ENCODE peak calls at places on chromosomes 4 and X, in four cellular contexts. L is IMR-90, J is GM12878, V is K562. C is an unnamed sample.

GRCh38 chr4:949656-950055 is 17.4 kb downstream of the TMEM175 start:
- DNase-seq in V (no peak), J (no peak), L (no peak), C (no peak)

GRCh38 chr4:184548651-184549341 is 74.4 kb upstream of the IRF2 start:
- DNase-seq in V (peak; percentile 41), J (no peak), L (no peak), C (no peak)

GRCh38 chr4:43763029-43763610 is 685.5 kb downstream of the KCTD8 start:
- DNase-seq in L (no peak), V (no peak), J (peak; percentile 39), C (no peak)

GRCh38 chrX:119008122-119008744 is 33.8 kb downstream of the LONRF3 start:
- DNase-seq in L (peak; percentile 30), V (peak; percentile 37), J (no peak), C (peak; percentile 41)

GRCh38 chrX:81120936-81121351 is 80.8 kb downstream of the HMGN5 start:
- DNase-seq in J (peak; percentile 30), V (peak; percentile 17), L (peak; percentile 48), C (peak; percentile 13)

GRCh38 chr4:147198411-147199051 is 252.9 kb upstream of the TTC29 start:
- DNase-seq in J (no peak), V (no peak), L (peak; percentile 41), C (no peak)

GRCh38 chrX:149829751-149830191 is 48.0 kb downstream of the MAGEA9 start:
- DNase-seq in V (no peak), J (peak; percentile 35), L (peak; percentile 24), C (no peak)

GRCh38 chrX:18668468-18668867 is 3.4 kb downstream of the RS1 start:
- DNase-seq in J (peak; percentile 19), V (no peak), L (no peak), C (no peak)

GRCh38 chr4:87209696-87210095 is 10.7 kb downstream of the KLHL8 start:
- DNase-seq in L (no peak), J (peak; percentile 26), V (no peak), C (no peak)

GRCh38 chr4:168264903-168265302 is 53.6 kb downstream of the DDX60 start:
- DNase-seq in L (no peak), V (no peak), J (no peak), C (no peak)

GRCh38 chrX:82134378-82134777 is 932.5 kb downstream of the SH3BGRL start:
- DNase-seq in J (no peak), L (no peak), V (no peak), C (no peak)

GRCh38 chrX:99078301-99078700 is 1331.8 kb downstream of the PCDH19 start:
- DNase-seq in V (no peak), L (no peak), J (no peak), C (no peak)

GRCh38 chrX:46649421-46650260 is 76.1 kb downstream of the CHST7 start:
- DNase-seq in L (peak; percentile 19), J (no peak), V (no peak), C (no peak)

GRCh38 chrX:84188320-84188834 is 378 bp upstream of the RPS6KA6 start:
- DNase-seq in V (no peak), J (no peak), L (peak; percentile 64), C (peak; percentile 48)

GRCh38 chr4:137608085-137608484 is 75.8 kb upstream of the PCDH18 start:
- DNase-seq in V (no peak), L (no peak), J (no peak), C (no peak)
- TF ChIP-seq ELK1 in V (no peak), L (no peak), J (no peak), C (no peak)

DNA sequence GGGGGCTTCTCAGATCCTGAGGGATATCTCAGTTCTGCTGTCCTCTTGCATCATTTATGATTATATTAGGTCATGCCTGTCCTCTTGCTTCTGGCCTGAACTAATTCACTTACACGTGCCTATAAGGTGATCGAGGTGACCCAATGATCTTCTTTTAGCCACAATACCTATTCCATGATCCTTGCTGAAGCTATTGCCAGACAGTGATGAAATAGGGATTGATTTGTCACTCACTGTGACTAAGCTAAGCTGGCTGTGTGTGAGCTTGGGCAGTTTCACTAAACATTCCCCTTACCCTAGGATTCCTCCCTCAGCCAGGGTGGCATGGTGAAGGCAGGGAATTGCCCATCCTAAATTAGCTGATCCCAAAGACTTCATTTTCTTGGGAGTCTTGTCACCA is 19.0 kb downstream of the HADH start:
- DNase-seq in L (peak; percentile 81), V (no peak), J (no peak), C (no peak)
- TF ChIP-seq ELK1 in L (no peak), V (no peak), J (no peak), C (no peak)

DNA sequence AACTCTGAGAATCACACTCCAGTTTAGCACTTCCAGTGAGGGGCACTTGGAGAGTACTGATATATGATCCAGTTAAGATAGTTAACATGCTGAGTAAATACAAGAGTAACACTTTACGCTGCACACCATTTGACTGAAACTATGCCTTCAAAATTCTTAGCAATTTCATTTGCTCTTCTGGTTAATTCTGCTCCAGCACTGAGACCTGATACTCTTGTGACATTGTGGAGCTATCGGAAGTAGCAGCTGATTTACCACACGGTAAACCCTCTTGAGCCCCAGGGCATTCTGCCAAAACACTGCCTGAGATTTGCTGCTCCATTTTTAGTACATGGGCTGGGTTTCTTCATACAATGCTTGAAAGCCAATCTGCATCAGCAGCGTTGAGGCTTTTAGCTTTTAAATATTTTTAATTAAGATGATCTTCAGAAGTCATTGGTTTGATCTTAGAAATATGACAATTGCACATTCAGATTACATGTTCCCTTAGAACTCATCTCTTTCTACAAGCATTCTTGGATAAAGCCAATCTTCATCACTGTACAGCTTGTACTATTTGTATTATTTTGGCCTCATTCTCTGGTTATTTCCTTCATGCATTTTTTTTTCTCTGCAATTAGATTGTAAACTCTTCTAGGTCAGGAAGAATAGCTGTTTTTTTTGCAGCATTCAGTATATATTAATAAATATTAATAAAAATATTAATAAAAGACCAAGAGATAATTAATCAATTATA is 67.8 kb upstream of the ETNPPL start:
- DNase-seq in J (no peak), V (no peak), L (peak; percentile 13), C (no peak)
- TF ChIP-seq ELK1 in J (no peak), V (no peak), L (no peak), C (no peak)

GRCh38 chr4:131052646-131053045 is 1956.7 kb downstream of the C4orf33 start:
- DNase-seq in J (no peak), V (no peak), L (no peak), C (no peak)

DNA sequence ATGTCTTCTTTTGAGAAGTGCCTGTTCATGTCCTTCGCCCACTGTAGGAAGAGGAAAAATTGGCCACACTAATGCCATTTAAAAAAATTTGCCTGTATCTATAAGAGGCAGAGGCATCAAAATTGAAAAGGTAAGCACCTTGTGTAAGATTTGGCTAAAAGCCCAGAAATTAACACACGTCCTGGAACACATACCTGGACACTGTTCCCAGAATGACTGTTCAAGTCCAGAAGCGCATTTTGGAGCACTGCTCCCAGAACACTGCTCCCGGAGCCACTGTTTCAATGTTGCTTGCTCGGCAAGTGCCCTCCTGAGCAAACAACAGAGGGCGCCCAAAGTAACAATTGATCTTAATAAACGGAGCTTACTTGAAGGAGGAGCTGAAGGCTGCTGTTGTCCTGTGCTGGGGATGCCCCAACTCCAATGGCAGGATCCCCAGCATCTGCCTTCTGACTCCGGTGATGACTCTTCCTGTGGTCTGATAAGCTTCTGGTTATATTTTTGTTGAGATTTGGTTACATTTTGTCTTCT is 1958.6 kb downstream of the C4orf33 start:
- DNase-seq in J (no peak), V (no peak), L (no peak), C (peak; percentile 17)
- TF ChIP-seq ELK1 in J (no peak), V (no peak), L (no peak), C (no peak)

C was measured in A549.